ENCODE peak calls at places on chromosomes 16 and 17, in nine cellular contexts. P is Karpas-422; G is GM12865; N is COR-L47; Z is germinal center; I is fibroblast of villous mesenchyme; X is mucosa of gallbladder; W is SJSA1; F is activated CD4-positive, alpha-beta memory T cell treated with anti-CD3 and anti-CD28 coated beads for 36 hours. H is an unnamed sample.

GRCh38 chr17:15341385-15341849 is at the start of gene TEKT3:
- DNase-seq in X (peak), W (peak), F (peak), Z (no peak), I (peak), N (no peak), G (no peak), P (no peak), H (peak)

GRCh38 chr17:50256826-50257573 is 17.3 kb upstream of the TMEM92 start:
- DNase-seq in Z (peak), W (peak), F (no peak), N (no peak), P (no peak), X (no peak), I (no peak), G (no peak), H (no peak)

GRCh38 chr17:75277664-75278071 is 6.6 kb upstream of the MIF4GD start:
- DNase-seq in G (no peak), I (peak), X (no peak), W (no peak), N (no peak), P (no peak), F (no peak), Z (no peak), H (no peak)

GRCh38 chr16:31093132-31093703 is 1.4 kb downstream of the VKORC1 start:
- DNase-seq in I (no peak), W (peak), N (peak), X (no peak), F (peak), Z (no peak), P (peak), G (no peak), H (peak)

GRCh38 chr17:65070620-65071019 is 14.1 kb upstream of the GNA13 start:
- DNase-seq in I (no peak), X (no peak), Z (no peak), P (no peak), G (no peak), N (no peak), W (no peak), F (no peak), H (no peak)

GRCh38 chr17:73820686-73821448 is 176.6 kb upstream of the SDK2 start:
- DNase-seq in F (no peak), N (no peak), W (no peak), Z (no peak), P (peak), X (no peak), I (no peak), G (peak), H (peak)

GRCh38 chr17:35022536-35023063 is 40.9 kb downstream of the RFFL start:
- DNase-seq in Z (peak), F (peak), I (peak), G (peak), X (peak), W (peak), P (peak), N (peak), H (no peak)

GRCh38 chr17:67280279-67280678 is 35.3 kb upstream of the HELZ start:
- DNase-seq in G (no peak), P (no peak), F (no peak), I (peak), N (no peak), Z (no peak), W (no peak), X (no peak), H (no peak)

GRCh38 chr16:9787717-9788116 is 394.5 kb downstream of the GRIN2A start:
- DNase-seq in N (no peak), X (no peak), W (no peak), F (no peak), Z (no peak), I (no peak), P (no peak), G (peak), H (no peak)

GRCh38 chr16:28130099-28131088 is 66.9 kb upstream of the GSG1L start:
- DNase-seq in I (no peak), W (no peak), F (no peak), G (no peak), X (no peak), Z (no peak), P (no peak), N (no peak), H (no peak)

GRCh38 chr16:90077757-90078593 is 844 bp upstream of the PRDM7 start:
- DNase-seq in X (peak), I (no peak), F (no peak), Z (peak), N (peak), P (peak), G (peak), W (no peak), H (peak)

GRCh38 chr17:42329025-42329976 is 41.0 kb downstream of the STAT5A start:
- DNase-seq in N (no peak), G (no peak), Z (no peak), P (peak), X (no peak), I (peak), F (no peak), W (peak), H (no peak)

GRCh38 chr17:34639706-34640425 is 60.5 kb downstream of the TMEM132E start:
- DNase-seq in F (no peak), N (peak), X (no peak), P (no peak), Z (no peak), I (no peak), W (no peak), G (no peak), H (no peak)

GRCh38 chr17:76452102-76452645 is 778 bp downstream of the UBE2O start:
- DNase-seq in F (peak), I (no peak), N (no peak), G (no peak), Z (peak), X (no peak), P (peak), W (no peak), H (peak)

GRCh38 chr17:67648032-67648761 is 69.5 kb upstream of the NOL11 start:
- DNase-seq in X (no peak), P (no peak), I (no peak), W (no peak), F (no peak), N (no peak), G (peak), Z (no peak), H (no peak)

GRCh38 chr16:50666658-50667496 is 14.2 kb downstream of the SNX20 start:
- DNase-seq in P (no peak), N (no peak), W (no peak), G (peak), I (no peak), X (no peak), F (peak), Z (peak), H (no peak)

GRCh38 chr16:49674255-49674980 is 181.5 kb downstream of the ZNF423 start:
- DNase-seq in X (no peak), N (no peak), Z (no peak), W (no peak), F (no peak), P (no peak), I (no peak), G (no peak), H (no peak)

GRCh38 chr16:57639172-57639571 is 10.7 kb downstream of the ADGRG1 start:
- DNase-seq in G (peak), Z (peak), N (peak), W (no peak), P (peak), X (no peak), I (no peak), F (peak), H (peak)

GRCh38 chr16:85425061-85425662 is 188.0 kb upstream of the GSE1 start:
- DNase-seq in I (no peak), P (no peak), F (peak), N (peak), W (peak), X (no peak), G (no peak), Z (no peak), H (no peak)

GRCh38 chr16:22184615-22184968 is 21.5 kb upstream of the EEF2K start:
- DNase-seq in F (no peak), G (peak), X (no peak), W (no peak), P (no peak), N (no peak), I (no peak), Z (no peak), H (no peak)

GRCh38 chr17:49817993-49818392 is 29.5 kb downstream of the KAT7 start:
- DNase-seq in N (no peak), W (no peak), Z (no peak), F (peak), P (no peak), G (no peak), I (no peak), X (no peak), H (no peak)

GRCh38 chr17:44971776-44972483 is 3.8 kb upstream of the C1QL1 start:
- DNase-seq in N (no peak), X (no peak), Z (no peak), W (no peak), P (no peak), G (peak), I (peak), F (peak), H (no peak)